ENCODE peak calls at places on chromosomes 16 and 17, in eight cellular contexts. One of them, this sample, is unnamed.

GRCh38 chr16:66549284-66550131 is at the start of gene TK2:
- DNase-seq in breast epithelium: no peak
- DNase-seq in COR-L47: peak
- DNase-seq in stimulated activated CD8-positive, alpha-beta memory T cell treated with anti-CD3 and anti-CD28 coated beads, Interleukin-7, amount 100 ng/mL, for 4 hours: no peak
- DNase-seq in fibroblast of villous mesenchyme: peak
- DNase-seq in kidney glomerular epithelial cell: peak
- DNase-seq in aorta: peak
- DNase-seq in AG04450: peak
- DNase-seq in this sample: no peak

GRCh38 chr16:71214771-71215381 is 15.6 kb downstream of the HYDIN start:
- DNase-seq in COR-L47: no peak
- DNase-seq in breast epithelium: no peak
- DNase-seq in stimulated activated CD8-positive, alpha-beta memory T cell treated with anti-CD3 and anti-CD28 coated beads, Interleukin-7, amount 100 ng/mL, for 4 hours: no peak
- DNase-seq in fibroblast of villous mesenchyme: peak
- DNase-seq in aorta: no peak
- DNase-seq in AG04450: no peak
- DNase-seq in kidney glomerular epithelial cell: peak
- DNase-seq in this sample: peak

GRCh38 chr17:17493986-17494466 is 2.2 kb downstream of the RASD1 start:
- DNase-seq in kidney glomerular epithelial cell: no peak
- DNase-seq in COR-L47: no peak
- DNase-seq in AG04450: no peak
- DNase-seq in fibroblast of villous mesenchyme: no peak
- DNase-seq in breast epithelium: peak
- DNase-seq in aorta: no peak
- DNase-seq in stimulated activated CD8-positive, alpha-beta memory T cell treated with anti-CD3 and anti-CD28 coated beads, Interleukin-7, amount 100 ng/mL, for 4 hours: no peak
- DNase-seq in this sample: no peak

GRCh38 chr17:7717756-7718350 is 309 bp downstream of the DNAH2 start:
- DNase-seq in stimulated activated CD8-positive, alpha-beta memory T cell treated with anti-CD3 and anti-CD28 coated beads, Interleukin-7, amount 100 ng/mL, for 4 hours: no peak
- DNase-seq in COR-L47: no peak
- DNase-seq in AG04450: no peak
- DNase-seq in kidney glomerular epithelial cell: no peak
- DNase-seq in breast epithelium: no peak
- DNase-seq in fibroblast of villous mesenchyme: no peak
- DNase-seq in aorta: peak
- DNase-seq in this sample: no peak

GRCh38 chr17:28549274-28550132 is 2.9 kb downstream of the UNC119 start:
- DNase-seq in AG04450: no peak
- DNase-seq in aorta: no peak
- DNase-seq in breast epithelium: no peak
- DNase-seq in COR-L47: peak
- DNase-seq in stimulated activated CD8-positive, alpha-beta memory T cell treated with anti-CD3 and anti-CD28 coated beads, Interleukin-7, amount 100 ng/mL, for 4 hours: no peak
- DNase-seq in kidney glomerular epithelial cell: no peak
- DNase-seq in fibroblast of villous mesenchyme: no peak
- DNase-seq in this sample: no peak

GRCh38 chr17:19619705-19620325 is 28.7 kb upstream of the ALDH3A2 start:
- DNase-seq in breast epithelium: no peak
- DNase-seq in AG04450: no peak
- DNase-seq in stimulated activated CD8-positive, alpha-beta memory T cell treated with anti-CD3 and anti-CD28 coated beads, Interleukin-7, amount 100 ng/mL, for 4 hours: no peak
- DNase-seq in fibroblast of villous mesenchyme: no peak
- DNase-seq in kidney glomerular epithelial cell: no peak
- DNase-seq in COR-L47: no peak
- DNase-seq in aorta: no peak
- DNase-seq in this sample: no peak

GRCh38 chr17:7846063-7846735 is 8.7 kb upstream of the TMEM88 start:
- DNase-seq in AG04450: no peak
- DNase-seq in fibroblast of villous mesenchyme: no peak
- DNase-seq in stimulated activated CD8-positive, alpha-beta memory T cell treated with anti-CD3 and anti-CD28 coated beads, Interleukin-7, amount 100 ng/mL, for 4 hours: no peak
- DNase-seq in COR-L47: no peak
- DNase-seq in aorta: no peak
- DNase-seq in breast epithelium: peak
- DNase-seq in kidney glomerular epithelial cell: no peak
- DNase-seq in this sample: no peak

GRCh38 chr17:50634123-50634914 is at the start of gene ABCC3:
- DNase-seq in aorta: peak
- DNase-seq in stimulated activated CD8-positive, alpha-beta memory T cell treated with anti-CD3 and anti-CD28 coated beads, Interleukin-7, amount 100 ng/mL, for 4 hours: no peak
- DNase-seq in breast epithelium: peak
- DNase-seq in AG04450: no peak
- DNase-seq in fibroblast of villous mesenchyme: peak
- DNase-seq in COR-L47: no peak
- DNase-seq in kidney glomerular epithelial cell: peak
- DNase-seq in this sample: peak

GRCh38 chr16:1890701-1891035 is 18.7 kb upstream of the MEIOB start:
- DNase-seq in kidney glomerular epithelial cell: no peak
- DNase-seq in AG04450: no peak
- DNase-seq in breast epithelium: no peak
- DNase-seq in stimulated activated CD8-positive, alpha-beta memory T cell treated with anti-CD3 and anti-CD28 coated beads, Interleukin-7, amount 100 ng/mL, for 4 hours: no peak
- DNase-seq in aorta: no peak
- DNase-seq in fibroblast of villous mesenchyme: no peak
- DNase-seq in COR-L47: no peak
- DNase-seq in this sample: no peak

GRCh38 chr17:7839199-7839889 is 5.3 kb downstream of the KDM6B start:
- DNase-seq in AG04450: no peak
- DNase-seq in breast epithelium: no peak
- DNase-seq in COR-L47: no peak
- DNase-seq in kidney glomerular epithelial cell: no peak
- DNase-seq in aorta: peak
- DNase-seq in fibroblast of villous mesenchyme: peak
- DNase-seq in stimulated activated CD8-positive, alpha-beta memory T cell treated with anti-CD3 and anti-CD28 coated beads, Interleukin-7, amount 100 ng/mL, for 4 hours: no peak
- DNase-seq in this sample: no peak

GRCh38 chr16:86673956-86674453 is 95.7 kb downstream of the FOXL1 start:
- DNase-seq in kidney glomerular epithelial cell: no peak
- DNase-seq in stimulated activated CD8-positive, alpha-beta memory T cell treated with anti-CD3 and anti-CD28 coated beads, Interleukin-7, amount 100 ng/mL, for 4 hours: no peak
- DNase-seq in aorta: no peak
- DNase-seq in AG04450: no peak
- DNase-seq in breast epithelium: no peak
- DNase-seq in fibroblast of villous mesenchyme: no peak
- DNase-seq in COR-L47: no peak
- DNase-seq in this sample: no peak

GRCh38 chr17:64085650-64086005 is 44.3 kb downstream of the ERN1 start:
- DNase-seq in COR-L47: no peak
- DNase-seq in aorta: no peak
- DNase-seq in fibroblast of villous mesenchyme: no peak
- DNase-seq in kidney glomerular epithelial cell: no peak
- DNase-seq in stimulated activated CD8-positive, alpha-beta memory T cell treated with anti-CD3 and anti-CD28 coated beads, Interleukin-7, amount 100 ng/mL, for 4 hours: no peak
- DNase-seq in AG04450: no peak
- DNase-seq in breast epithelium: no peak
- DNase-seq in this sample: no peak

GRCh38 chr17:62704381-62704971 is 77.0 kb downstream of the MRC2 start:
- DNase-seq in kidney glomerular epithelial cell: no peak
- DNase-seq in fibroblast of villous mesenchyme: no peak
- DNase-seq in COR-L47: peak
- DNase-seq in breast epithelium: no peak
- DNase-seq in AG04450: no peak
- DNase-seq in aorta: no peak
- DNase-seq in stimulated activated CD8-positive, alpha-beta memory T cell treated with anti-CD3 and anti-CD28 coated beads, Interleukin-7, amount 100 ng/mL, for 4 hours: no peak
- DNase-seq in this sample: no peak

GRCh38 chr17:49779730-49780220 is 8.7 kb upstream of the KAT7 start:
- DNase-seq in aorta: no peak
- DNase-seq in COR-L47: peak
- DNase-seq in kidney glomerular epithelial cell: peak
- DNase-seq in fibroblast of villous mesenchyme: peak
- DNase-seq in AG04450: peak
- DNase-seq in breast epithelium: no peak
- DNase-seq in stimulated activated CD8-positive, alpha-beta memory T cell treated with anti-CD3 and anti-CD28 coated beads, Interleukin-7, amount 100 ng/mL, for 4 hours: no peak
- DNase-seq in this sample: peak

GRCh38 chr16:56320081-56320480 is 105.3 kb downstream of the AMFR start:
- DNase-seq in aorta: no peak
- DNase-seq in fibroblast of villous mesenchyme: no peak
- DNase-seq in COR-L47: no peak
- DNase-seq in stimulated activated CD8-positive, alpha-beta memory T cell treated with anti-CD3 and anti-CD28 coated beads, Interleukin-7, amount 100 ng/mL, for 4 hours: no peak
- DNase-seq in breast epithelium: no peak
- DNase-seq in kidney glomerular epithelial cell: no peak
- DNase-seq in AG04450: no peak
- DNase-seq in this sample: no peak

GRCh38 chr17:17770371-17771059 is 66.3 kb downstream of the SREBF1 start:
- DNase-seq in fibroblast of villous mesenchyme: no peak
- DNase-seq in stimulated activated CD8-positive, alpha-beta memory T cell treated with anti-CD3 and anti-CD28 coated beads, Interleukin-7, amount 100 ng/mL, for 4 hours: no peak
- DNase-seq in COR-L47: no peak
- DNase-seq in kidney glomerular epithelial cell: no peak
- DNase-seq in AG04450: no peak
- DNase-seq in aorta: no peak
- DNase-seq in breast epithelium: no peak
- DNase-seq in this sample: no peak

GRCh38 chr17:63918305-63918704 is 334 bp downstream of the GH1 start:
- DNase-seq in AG04450: no peak
- DNase-seq in fibroblast of villous mesenchyme: no peak
- DNase-seq in aorta: peak
- DNase-seq in stimulated activated CD8-positive, alpha-beta memory T cell treated with anti-CD3 and anti-CD28 coated beads, Interleukin-7, amount 100 ng/mL, for 4 hours: no peak
- DNase-seq in kidney glomerular epithelial cell: no peak
- DNase-seq in COR-L47: no peak
- DNase-seq in breast epithelium: no peak
- DNase-seq in this sample: no peak

GRCh38 chr17:65292430-65292829 is 155.3 kb downstream of the RGS9 start:
- DNase-seq in kidney glomerular epithelial cell: no peak
- DNase-seq in breast epithelium: no peak
- DNase-seq in aorta: no peak
- DNase-seq in AG04450: no peak
- DNase-seq in COR-L47: no peak
- DNase-seq in stimulated activated CD8-positive, alpha-beta memory T cell treated with anti-CD3 and anti-CD28 coated beads, Interleukin-7, amount 100 ng/mL, for 4 hours: no peak
- DNase-seq in fibroblast of villous mesenchyme: no peak
- DNase-seq in this sample: no peak

GRCh38 chr16:7731121-7731520 is 398.5 kb downstream of the RBFOX1 start:
- DNase-seq in kidney glomerular epithelial cell: no peak
- DNase-seq in breast epithelium: no peak
- DNase-seq in fibroblast of villous mesenchyme: no peak
- DNase-seq in AG04450: no peak
- DNase-seq in stimulated activated CD8-positive, alpha-beta memory T cell treated with anti-CD3 and anti-CD28 coated beads, Interleukin-7, amount 100 ng/mL, for 4 hours: no peak
- DNase-seq in COR-L47: no peak
- DNase-seq in aorta: no peak
- DNase-seq in this sample: no peak

GRCh38 chr16:11536104-11536866 is 50.4 kb downstream of the LITAF start:
- DNase-seq in aorta: no peak
- DNase-seq in breast epithelium: no peak
- DNase-seq in stimulated activated CD8-positive, alpha-beta memory T cell treated with anti-CD3 and anti-CD28 coated beads, Interleukin-7, amount 100 ng/mL, for 4 hours: no peak
- DNase-seq in COR-L47: no peak
- DNase-seq in fibroblast of villous mesenchyme: no peak
- DNase-seq in kidney glomerular epithelial cell: no peak
- DNase-seq in AG04450: no peak
- DNase-seq in this sample: no peak

GRCh38 chr16:68367034-68367433 is 56.2 kb downstream of the PRMT7 start:
- DNase-seq in aorta: no peak
- DNase-seq in AG04450: no peak
- DNase-seq in kidney glomerular epithelial cell: no peak
- DNase-seq in COR-L47: peak
- DNase-seq in breast epithelium: no peak
- DNase-seq in stimulated activated CD8-positive, alpha-beta memory T cell treated with anti-CD3 and anti-CD28 coated beads, Interleukin-7, amount 100 ng/mL, for 4 hours: no peak
- DNase-seq in fibroblast of villous mesenchyme: peak
- DNase-seq in this sample: peak

GRCh38 chr16:53784312-53784711 is 80.4 kb downstream of the FTO start:
- DNase-seq in kidney glomerular epithelial cell: no peak
- DNase-seq in stimulated activated CD8-positive, alpha-beta memory T cell treated with anti-CD3 and anti-CD28 coated beads, Interleukin-7, amount 100 ng/mL, for 4 hours: no peak
- DNase-seq in COR-L47: no peak
- DNase-seq in aorta: no peak
- DNase-seq in fibroblast of villous mesenchyme: no peak
- DNase-seq in AG04450: no peak
- DNase-seq in breast epithelium: no peak
- DNase-seq in this sample: peak

GRCh38 chr16:14117051-14117450 is 45.9 kb downstream of the MRTFB start:
- DNase-seq in kidney glomerular epithelial cell: no peak
- DNase-seq in fibroblast of villous mesenchyme: no peak
- DNase-seq in breast epithelium: no peak
- DNase-seq in stimulated activated CD8-positive, alpha-beta memory T cell treated with anti-CD3 and anti-CD28 coated beads, Interleukin-7, amount 100 ng/mL, for 4 hours: no peak
- DNase-seq in AG04450: no peak
- DNase-seq in COR-L47: no peak
- DNase-seq in aorta: no peak
- DNase-seq in this sample: no peak

GRCh38 chr17:81388612-81389367 is 6.5 kb upstream of the BAHCC1 start:
- DNase-seq in stimulated activated CD8-positive, alpha-beta memory T cell treated with anti-CD3 and anti-CD28 coated beads, Interleukin-7, amount 100 ng/mL, for 4 hours: no peak
- DNase-seq in breast epithelium: no peak
- DNase-seq in kidney glomerular epithelial cell: no peak
- DNase-seq in COR-L47: no peak
- DNase-seq in AG04450: no peak
- DNase-seq in aorta: no peak
- DNase-seq in fibroblast of villous mesenchyme: peak
- DNase-seq in this sample: no peak

GRCh38 chr17:59469786-59470485 is 95.5 kb upstream of the DHX40 start:
- DNase-seq in stimulated activated CD8-positive, alpha-beta memory T cell treated with anti-CD3 and anti-CD28 coated beads, Interleukin-7, amount 100 ng/mL, for 4 hours: no peak
- DNase-seq in AG04450: no peak
- DNase-seq in aorta: no peak
- DNase-seq in kidney glomerular epithelial cell: no peak
- DNase-seq in breast epithelium: no peak
- DNase-seq in fibroblast of villous mesenchyme: no peak
- DNase-seq in COR-L47: no peak
- DNase-seq in this sample: no peak

GRCh38 chr16:6510261-6510660 is 822.4 kb upstream of the RBFOX1 start:
- DNase-seq in AG04450: no peak
- DNase-seq in kidney glomerular epithelial cell: no peak
- DNase-seq in fibroblast of villous mesenchyme: no peak
- DNase-seq in breast epithelium: no peak
- DNase-seq in aorta: no peak
- DNase-seq in stimulated activated CD8-positive, alpha-beta memory T cell treated with anti-CD3 and anti-CD28 coated beads, Interleukin-7, amount 100 ng/mL, for 4 hours: no peak
- DNase-seq in COR-L47: no peak
- DNase-seq in this sample: no peak

GRCh38 chr17:76386966-76387765 is 2.8 kb downstream of the SPHK1 start:
- DNase-seq in fibroblast of villous mesenchyme: no peak
- DNase-seq in stimulated activated CD8-positive, alpha-beta memory T cell treated with anti-CD3 and anti-CD28 coated beads, Interleukin-7, amount 100 ng/mL, for 4 hours: no peak
- DNase-seq in breast epithelium: no peak
- DNase-seq in kidney glomerular epithelial cell: no peak
- DNase-seq in COR-L47: no peak
- DNase-seq in AG04450: no peak
- DNase-seq in aorta: peak
- DNase-seq in this sample: no peak

GRCh38 chr16:3618782-3619166 is 7.4 kb upstream of the SLX4 start:
- DNase-seq in breast epithelium: no peak
- DNase-seq in COR-L47: no peak
- DNase-seq in aorta: no peak
- DNase-seq in fibroblast of villous mesenchyme: no peak
- DNase-seq in kidney glomerular epithelial cell: no peak
- DNase-seq in stimulated activated CD8-positive, alpha-beta memory T cell treated with anti-CD3 and anti-CD28 coated beads, Interleukin-7, amount 100 ng/mL, for 4 hours: no peak
- DNase-seq in AG04450: no peak
- DNase-seq in this sample: no peak

GRCh38 chr17:76071497-76072148 is 694 bp downstream of the SRP68 start:
- DNase-seq in fibroblast of villous mesenchyme: peak
- DNase-seq in kidney glomerular epithelial cell: no peak
- DNase-seq in COR-L47: no peak
- DNase-seq in breast epithelium: no peak
- DNase-seq in stimulated activated CD8-positive, alpha-beta memory T cell treated with anti-CD3 and anti-CD28 coated beads, Interleukin-7, amount 100 ng/mL, for 4 hours: no peak
- DNase-seq in AG04450: no peak
- DNase-seq in aorta: no peak
- DNase-seq in this sample: no peak

GRCh38 chr16:68782198-68783174 is 45.4 kb downstream of the CDH1 start:
- DNase-seq in AG04450: no peak
- DNase-seq in aorta: no peak
- DNase-seq in stimulated activated CD8-positive, alpha-beta memory T cell treated with anti-CD3 and anti-CD28 coated beads, Interleukin-7, amount 100 ng/mL, for 4 hours: no peak
- DNase-seq in breast epithelium: no peak
- DNase-seq in fibroblast of villous mesenchyme: no peak
- DNase-seq in kidney glomerular epithelial cell: no peak
- DNase-seq in COR-L47: no peak
- DNase-seq in this sample: no peak

GRCh38 chr16:26963109-26963508 is 103.6 kb upstream of the C16orf82 start:
- DNase-seq in fibroblast of villous mesenchyme: peak
- DNase-seq in kidney glomerular epithelial cell: no peak
- DNase-seq in stimulated activated CD8-positive, alpha-beta memory T cell treated with anti-CD3 and anti-CD28 coated beads, Interleukin-7, amount 100 ng/mL, for 4 hours: no peak
- DNase-seq in COR-L47: no peak
- DNase-seq in AG04450: no peak
- DNase-seq in breast epithelium: no peak
- DNase-seq in aorta: no peak
- DNase-seq in this sample: peak

GRCh38 chr16:84593825-84594724 is 23.8 kb downstream of the COTL1 start:
- DNase-seq in aorta: peak
- DNase-seq in stimulated activated CD8-positive, alpha-beta memory T cell treated with anti-CD3 and anti-CD28 coated beads, Interleukin-7, amount 100 ng/mL, for 4 hours: peak
- DNase-seq in kidney glomerular epithelial cell: no peak
- DNase-seq in fibroblast of villous mesenchyme: peak
- DNase-seq in COR-L47: no peak
- DNase-seq in AG04450: no peak
- DNase-seq in breast epithelium: no peak
- DNase-seq in this sample: no peak

GRCh38 chr17:34633760-34634159 is 54.4 kb downstream of the TMEM132E start:
- DNase-seq in breast epithelium: no peak
- DNase-seq in kidney glomerular epithelial cell: no peak
- DNase-seq in COR-L47: no peak
- DNase-seq in aorta: no peak
- DNase-seq in AG04450: no peak
- DNase-seq in fibroblast of villous mesenchyme: no peak
- DNase-seq in stimulated activated CD8-positive, alpha-beta memory T cell treated with anti-CD3 and anti-CD28 coated beads, Interleukin-7, amount 100 ng/mL, for 4 hours: no peak
- DNase-seq in this sample: no peak

GRCh38 chr17:28950752-28951427 is 428 bp downstream of the PHF12 start:
- DNase-seq in fibroblast of villous mesenchyme: no peak
- DNase-seq in AG04450: no peak
- DNase-seq in COR-L47: no peak
- DNase-seq in stimulated activated CD8-positive, alpha-beta memory T cell treated with anti-CD3 and anti-CD28 coated beads, Interleukin-7, amount 100 ng/mL, for 4 hours: no peak
- DNase-seq in kidney glomerular epithelial cell: no peak
- DNase-seq in aorta: no peak
- DNase-seq in breast epithelium: no peak
- DNase-seq in this sample: peak

This sample was measured in HT-29.